ENCODE peak calls at places on chromosomes 4 and X, in five cellular contexts. One of them, this sample, is unnamed.

GRCh38 chr4:40038972-40039371 is 17.7 kb upstream of the N4BP2 start:
- DNase-seq in right cardiac atrium: no peak
- DNase-seq in epithelial cell of esophagus: peak
- DNase-seq in cardiac muscle cell: peak
- DNase-seq in ovary: no peak
- DNase-seq in this sample: peak

GRCh38 chrX:100829730-100830129 is 9.5 kb downstream of the CSTF2 start:
- DNase-seq in right cardiac atrium: no peak
- DNase-seq in cardiac muscle cell: peak
- DNase-seq in epithelial cell of esophagus: peak
- DNase-seq in ovary: no peak
- DNase-seq in this sample: peak

GRCh38 chr4:109816082-109816442 is 500 bp downstream of the GAR1 start:
- DNase-seq in right cardiac atrium: no peak
- DNase-seq in cardiac muscle cell: no peak
- DNase-seq in epithelial cell of esophagus: peak
- DNase-seq in ovary: no peak
- DNase-seq in this sample: no peak

GRCh38 chr4:84966382-84967291 is at the start of gene WDFY3:
- DNase-seq in ovary: peak
- DNase-seq in epithelial cell of esophagus: peak
- DNase-seq in right cardiac atrium: peak
- DNase-seq in cardiac muscle cell: peak
- DNase-seq in this sample: peak

GRCh38 chrX:118324588-118324987 is 21.3 kb upstream of the WDR44 start:
- DNase-seq in right cardiac atrium: no peak
- DNase-seq in cardiac muscle cell: no peak
- DNase-seq in ovary: no peak
- DNase-seq in epithelial cell of esophagus: no peak
- DNase-seq in this sample: no peak

GRCh38 chr4:182823576-182823975 is 93.6 kb downstream of the DCTD start:
- DNase-seq in ovary: no peak
- DNase-seq in cardiac muscle cell: no peak
- DNase-seq in epithelial cell of esophagus: no peak
- DNase-seq in right cardiac atrium: no peak
- DNase-seq in this sample: no peak

GRCh38 chr4:22552802-22553201 is 36.9 kb upstream of the ADGRA3 start:
- DNase-seq in right cardiac atrium: no peak
- DNase-seq in cardiac muscle cell: no peak
- DNase-seq in epithelial cell of esophagus: no peak
- DNase-seq in ovary: no peak
- DNase-seq in this sample: no peak

GRCh38 chr4:114495471-114495928 is 103.1 kb upstream of the UGT8 start:
- DNase-seq in epithelial cell of esophagus: peak
- DNase-seq in right cardiac atrium: no peak
- DNase-seq in ovary: no peak
- DNase-seq in cardiac muscle cell: no peak
- DNase-seq in this sample: no peak

GRCh38 chrX:68940601-68941000 is 111.8 kb downstream of the EFNB1 start:
- DNase-seq in cardiac muscle cell: no peak
- DNase-seq in epithelial cell of esophagus: no peak
- DNase-seq in ovary: no peak
- DNase-seq in right cardiac atrium: no peak
- DNase-seq in this sample: no peak

GRCh38 chrX:28910501-28910900 is 323.3 kb downstream of the IL1RAPL1 start:
- DNase-seq in right cardiac atrium: no peak
- DNase-seq in epithelial cell of esophagus: no peak
- DNase-seq in ovary: no peak
- DNase-seq in cardiac muscle cell: no peak
- DNase-seq in this sample: peak

GRCh38 chrX:154735695-154736393 is 15.0 kb downstream of the GAB3 start:
- DNase-seq in epithelial cell of esophagus: peak
- DNase-seq in cardiac muscle cell: peak
- DNase-seq in right cardiac atrium: peak
- DNase-seq in ovary: no peak
- DNase-seq in this sample: peak

GRCh38 chr4:36235306-36235705 is 9.0 kb downstream of the ARAP2 start:
- DNase-seq in cardiac muscle cell: no peak
- DNase-seq in ovary: no peak
- DNase-seq in epithelial cell of esophagus: peak
- DNase-seq in right cardiac atrium: no peak
- DNase-seq in this sample: no peak

GRCh38 chrX:152637649-152638442 is at the start of gene GABRQ:
- DNase-seq in epithelial cell of esophagus: peak
- DNase-seq in cardiac muscle cell: peak
- DNase-seq in ovary: no peak
- DNase-seq in right cardiac atrium: peak
- DNase-seq in this sample: peak

GRCh38 chrX:9285342-9285771 is 179.5 kb upstream of the TBL1X start:
- DNase-seq in right cardiac atrium: no peak
- DNase-seq in cardiac muscle cell: no peak
- DNase-seq in epithelial cell of esophagus: no peak
- DNase-seq in ovary: no peak
- DNase-seq in this sample: no peak

GRCh38 chrX:2351321-2351720 is 149.5 kb downstream of the DHRSX start:
- DNase-seq in epithelial cell of esophagus: peak
- DNase-seq in ovary: no peak
- DNase-seq in cardiac muscle cell: peak
- DNase-seq in right cardiac atrium: no peak
- DNase-seq in this sample: peak

GRCh38 chr4:119113033-119113655 is 22.5 kb upstream of the MYOZ2 start:
- DNase-seq in cardiac muscle cell: peak
- DNase-seq in ovary: no peak
- DNase-seq in epithelial cell of esophagus: peak
- DNase-seq in right cardiac atrium: no peak
- DNase-seq in this sample: peak

GRCh38 chrX:43750248-43750676 is 94.2 kb downstream of the MAOA start:
- DNase-seq in epithelial cell of esophagus: peak
- DNase-seq in right cardiac atrium: peak
- DNase-seq in cardiac muscle cell: peak
- DNase-seq in ovary: peak
- DNase-seq in this sample: peak

GRCh38 chr4:167955006-167955405 is 137.3 kb upstream of the ANXA10 start:
- DNase-seq in cardiac muscle cell: no peak
- DNase-seq in right cardiac atrium: no peak
- DNase-seq in ovary: no peak
- DNase-seq in epithelial cell of esophagus: no peak
- DNase-seq in this sample: peak

GRCh38 chr4:71026086-71026485 is 32.6 kb downstream of the DCK start:
- DNase-seq in cardiac muscle cell: peak
- DNase-seq in ovary: no peak
- DNase-seq in right cardiac atrium: no peak
- DNase-seq in epithelial cell of esophagus: peak
- DNase-seq in this sample: peak

GRCh38 chr4:3612934-3613333 is 80.7 kb upstream of the LRPAP1 start:
- DNase-seq in epithelial cell of esophagus: no peak
- DNase-seq in cardiac muscle cell: no peak
- DNase-seq in ovary: no peak
- DNase-seq in right cardiac atrium: no peak
- DNase-seq in this sample: no peak

GRCh38 chr4:84389406-84389805 is 109.7 kb downstream of the NKX6-1 start:
- DNase-seq in ovary: no peak
- DNase-seq in epithelial cell of esophagus: no peak
- DNase-seq in cardiac muscle cell: no peak
- DNase-seq in right cardiac atrium: no peak
- DNase-seq in this sample: peak

GRCh38 chr4:48653217-48654014 is 126.7 kb downstream of the FRYL start:
- DNase-seq in right cardiac atrium: peak
- DNase-seq in ovary: peak
- DNase-seq in cardiac muscle cell: peak
- DNase-seq in epithelial cell of esophagus: no peak
- DNase-seq in this sample: peak

GRCh38 chrX:71111141-71111843 is at the start of gene IL2RG:
- DNase-seq in epithelial cell of esophagus: no peak
- DNase-seq in ovary: no peak
- DNase-seq in cardiac muscle cell: no peak
- DNase-seq in right cardiac atrium: no peak
- DNase-seq in this sample: no peak

GRCh38 chr4:109557433-109557832 is 2.6 kb upstream of the MCUB start:
- DNase-seq in right cardiac atrium: peak
- DNase-seq in ovary: no peak
- DNase-seq in epithelial cell of esophagus: no peak
- DNase-seq in cardiac muscle cell: no peak
- DNase-seq in this sample: no peak

GRCh38 chrX:118117069-118117405 is 427 bp upstream of the KLHL13 start:
- DNase-seq in epithelial cell of esophagus: peak
- DNase-seq in ovary: no peak
- DNase-seq in cardiac muscle cell: no peak
- DNase-seq in right cardiac atrium: no peak
- DNase-seq in this sample: no peak

GRCh38 chr4:113435893-113436292 is 325.6 kb downstream of the CAMK2D start:
- DNase-seq in ovary: peak
- DNase-seq in epithelial cell of esophagus: peak
- DNase-seq in right cardiac atrium: peak
- DNase-seq in cardiac muscle cell: peak
- DNase-seq in this sample: peak

GRCh38 chrX:150504399-150505186 is 63.8 kb upstream of the MTM1 start:
- DNase-seq in ovary: no peak
- DNase-seq in right cardiac atrium: no peak
- DNase-seq in cardiac muscle cell: no peak
- DNase-seq in epithelial cell of esophagus: peak
- DNase-seq in this sample: peak

GRCh38 chrX:56268888-56269287 is 36.7 kb downstream of the KLF8 start:
- DNase-seq in ovary: no peak
- DNase-seq in right cardiac atrium: no peak
- DNase-seq in cardiac muscle cell: peak
- DNase-seq in epithelial cell of esophagus: no peak
- DNase-seq in this sample: no peak

GRCh38 chr4:148203056-148203898 is 238.9 kb downstream of the NR3C2 start:
- DNase-seq in epithelial cell of esophagus: no peak
- DNase-seq in ovary: no peak
- DNase-seq in right cardiac atrium: no peak
- DNase-seq in cardiac muscle cell: no peak
- DNase-seq in this sample: no peak

GRCh38 chr4:65450899-65451298 is 219.4 kb downstream of the EPHA5 start:
- DNase-seq in ovary: no peak
- DNase-seq in right cardiac atrium: no peak
- DNase-seq in epithelial cell of esophagus: no peak
- DNase-seq in cardiac muscle cell: no peak
- DNase-seq in this sample: no peak
- H3K4me3 ChIP-seq in ovary: no peak
- H3K4me3 ChIP-seq in right cardiac atrium: no peak
- H3K4me3 ChIP-seq in epithelial cell of esophagus: no peak
- H3K4me3 ChIP-seq in cardiac muscle cell: no peak
- H3K4me3 ChIP-seq in this sample: no peak

DNA sequence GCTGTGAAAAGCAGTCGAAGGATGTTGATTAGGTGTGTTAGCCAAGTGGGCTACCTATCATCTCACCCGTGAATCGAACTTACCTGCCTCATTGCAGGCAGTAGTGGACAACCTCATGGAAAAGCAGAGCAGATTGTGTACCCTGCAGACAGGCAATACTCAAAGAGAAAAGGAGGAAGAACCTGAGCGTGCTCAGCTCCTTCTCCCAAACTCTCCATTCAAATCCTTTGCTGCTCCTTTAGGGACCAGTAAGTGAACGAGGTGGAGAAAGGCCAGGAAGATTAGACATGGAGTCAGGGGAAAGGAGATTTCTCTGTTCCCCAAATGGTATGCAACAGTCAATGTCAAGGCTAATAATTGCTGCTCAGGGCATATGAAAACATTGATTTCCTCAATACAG is 45.2 kb upstream of the ELF2 start:
- DNase-seq in cardiac muscle cell: no peak
- DNase-seq in ovary: no peak
- DNase-seq in epithelial cell of esophagus: no peak
- DNase-seq in right cardiac atrium: no peak
- DNase-seq in this sample: no peak
- H3K4me3 ChIP-seq in cardiac muscle cell: no peak
- H3K4me3 ChIP-seq in ovary: no peak
- H3K4me3 ChIP-seq in epithelial cell of esophagus: no peak
- H3K4me3 ChIP-seq in right cardiac atrium: no peak
- H3K4me3 ChIP-seq in this sample: no peak

DNA sequence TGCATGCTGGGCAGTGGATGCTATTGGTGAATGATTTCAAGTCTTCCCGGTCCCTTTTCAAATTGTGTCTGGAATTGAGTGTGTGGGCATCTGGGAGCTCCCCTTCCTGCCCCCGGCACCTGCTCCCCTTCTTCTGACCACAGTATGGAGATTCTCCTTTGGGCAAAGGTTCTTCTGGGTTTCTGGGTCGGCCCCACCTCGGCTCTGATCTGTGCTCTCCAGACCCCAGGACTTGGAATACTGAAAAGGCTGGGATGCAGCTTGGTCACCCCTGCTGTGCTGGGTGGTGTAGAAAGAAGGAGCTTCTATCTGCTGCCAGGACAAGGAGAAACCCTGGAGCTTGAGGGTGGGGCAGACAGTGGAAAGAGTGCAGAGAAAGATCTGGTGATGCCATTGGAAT is 78.8 kb downstream of the WFS1 start:
- DNase-seq in ovary: no peak
- DNase-seq in cardiac muscle cell: no peak
- DNase-seq in right cardiac atrium: no peak
- DNase-seq in epithelial cell of esophagus: no peak
- DNase-seq in this sample: no peak
- H3K4me3 ChIP-seq in ovary: no peak
- H3K4me3 ChIP-seq in cardiac muscle cell: no peak
- H3K4me3 ChIP-seq in right cardiac atrium: no peak
- H3K4me3 ChIP-seq in epithelial cell of esophagus: no peak
- H3K4me3 ChIP-seq in this sample: no peak

DNA sequence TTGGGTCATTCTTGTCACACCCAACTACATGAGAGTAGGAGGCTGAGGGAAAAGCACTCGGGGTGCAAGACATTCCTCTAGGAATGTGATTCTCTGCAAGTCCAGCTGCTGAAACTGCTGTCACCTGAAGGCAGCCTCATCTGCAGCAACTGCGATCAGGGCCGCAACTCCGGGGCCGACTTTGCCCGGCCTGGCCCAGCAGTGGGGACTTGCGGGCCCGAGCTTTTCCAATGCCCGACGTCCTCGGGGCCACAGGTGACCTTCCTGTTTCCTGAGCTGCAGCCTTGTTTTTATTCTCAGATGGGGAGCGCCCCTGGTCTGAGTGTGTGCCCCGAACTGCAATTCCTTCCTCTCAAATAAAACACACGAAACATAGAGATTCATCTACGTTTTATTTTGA is 104.7 kb upstream of the NKX1-1 start:
- DNase-seq in cardiac muscle cell: no peak
- DNase-seq in epithelial cell of esophagus: no peak
- DNase-seq in right cardiac atrium: peak
- DNase-seq in ovary: no peak
- DNase-seq in this sample: no peak
- H3K4me3 ChIP-seq in cardiac muscle cell: no peak
- H3K4me3 ChIP-seq in epithelial cell of esophagus: no peak
- H3K4me3 ChIP-seq in right cardiac atrium: no peak
- H3K4me3 ChIP-seq in ovary: no peak
- H3K4me3 ChIP-seq in this sample: no peak

GRCh38 chrX:107773906-107774435 is 1.6 kb downstream of the TSC22D3 start:
- DNase-seq in ovary: no peak
- DNase-seq in epithelial cell of esophagus: peak
- DNase-seq in cardiac muscle cell: no peak
- DNase-seq in right cardiac atrium: no peak
- DNase-seq in this sample: no peak
- H3K4me3 ChIP-seq in ovary: peak
- H3K4me3 ChIP-seq in epithelial cell of esophagus: peak
- H3K4me3 ChIP-seq in cardiac muscle cell: peak
- H3K4me3 ChIP-seq in right cardiac atrium: peak
- H3K4me3 ChIP-seq in this sample: no peak

This sample was measured in fibroblast of the aortic adventitia.